ENCODE peak calls at places on chromosome 2, in ten cellular contexts. F is CD4-positive, alpha-beta T cell; Y is myocyte; K is GM12878; T is activated T-cell treated with anti-CD3 and anti-CD28 coated beads, Interleukin-2, amount 50 U/mL, for 1 hour; S is iris pigment epithelial cell; X is psoas muscle; M is endothelial cell; E is astrocyte; O is spleen. D is an unnamed sample.

GRCh38 chr2:47602996-47603395 is 179.9 kb upstream of the MSH6 start:
- DNase-seq in F (no peak), Y (no peak), K (no peak), T (no peak), S (peak), X (no peak), M (no peak), E (no peak), O (no peak), D (no peak)

GRCh38 chr2:65991332-65991731 is 443.6 kb upstream of the MEIS1 start:
- DNase-seq in F (no peak), Y (no peak), K (no peak), T (no peak), S (no peak), X (no peak), M (no peak), E (no peak), O (no peak), D (no peak)

GRCh38 chr2:31413876-31414550 is 529 bp downstream of the XDH start:
- DNase-seq in F (no peak), Y (no peak), K (no peak), T (no peak), S (no peak), X (no peak), M (no peak), E (no peak), O (no peak), D (no peak)

GRCh38 chr2:46407852-46408455 is 71.4 kb upstream of the TMEM247 start:
- DNase-seq in F (no peak), Y (no peak), K (no peak), T (no peak), S (no peak), X (no peak), M (no peak), E (no peak), O (no peak), D (no peak)

GRCh38 chr2:96164459-96165184 is 19.4 kb upstream of the DUSP2 start:
- DNase-seq in F (no peak), Y (no peak), K (peak), T (peak), S (no peak), X (no peak), M (no peak), E (no peak), O (peak), D (no peak)

GRCh38 chr2:173059941-173060575 is 15.6 kb upstream of the MAP3K20 start:
- DNase-seq in F (no peak), Y (no peak), K (no peak), T (no peak), S (peak), X (no peak), M (no peak), E (no peak), O (no peak), D (no peak)

GRCh38 chr2:209334188-209335017 is 89.4 kb upstream of the MAP2 start:
- DNase-seq in F (no peak), Y (peak), K (no peak), T (no peak), S (peak), X (peak), M (peak), E (peak), O (no peak), D (peak)

GRCh38 chr2:74250189-74250631 is 51.8 kb downstream of the MTHFD2 start:
- DNase-seq in F (peak), Y (peak), K (peak), T (peak), S (peak), X (peak), M (peak), E (peak), O (no peak), D (no peak)

GRCh38 chr2:8496617-8497016 is 185.2 kb upstream of the ID2 start:
- DNase-seq in F (no peak), Y (no peak), K (no peak), T (no peak), S (no peak), X (no peak), M (no peak), E (no peak), O (no peak), D (no peak)

GRCh38 chr2:225041210-225041870 is 928 bp downstream of the DOCK10 start:
- DNase-seq in F (peak), Y (peak), K (peak), T (peak), S (peak), X (peak), M (no peak), E (peak), O (peak), D (peak)

GRCh38 chr2:144201868-144202468 is 318.0 kb downstream of the ZEB2 start:
- DNase-seq in F (no peak), Y (no peak), K (no peak), T (no peak), S (peak), X (no peak), M (no peak), E (peak), O (no peak), D (no peak)

D was measured in GDM1.